ENCODE peak calls at places on chromosomes 7 and 10, in ten cellular contexts. J, D, V, A, Y, N, G, Q, M and X are unnamed samples.

GRCh38 chr7:140033036-140033435 is 29.7 kb downstream of the PARP12 start:
- DNase-seq in M (no peak), J (no peak), Q (no peak), D (no peak), V (no peak), G (peak; percentile 71), N (no peak), Y (no peak), A (no peak), X (no peak)

GRCh38 chr7:139523199-139523941 is at the start of gene CLEC2L:
- DNase-seq in N (no peak), A (no peak), M (no peak), D (no peak), V (no peak), Q (no peak), Y (no peak), J (no peak), G (no peak), X (no peak)

GRCh38 chr7:154879629-154880028 is 123.3 kb downstream of the PAXIP1 start:
- DNase-seq in M (no peak), A (no peak), Y (peak; percentile 56), Q (no peak), N (no peak), D (peak; percentile 17), G (no peak), V (no peak), J (no peak), X (no peak)

GRCh38 chr10:24814568-24815313 is 91.1 kb upstream of the ARHGAP21 start:
- DNase-seq in A (no peak), J (no peak), M (no peak), Y (no peak), D (no peak), N (no peak), Q (no peak), V (no peak), G (peak; percentile 88), X (no peak)

GRCh38 chr10:63780075-63780474 is 258.9 kb downstream of the REEP3 start:
- DNase-seq in Y (no peak), N (no peak), A (no peak), J (no peak), D (no peak), Q (no peak), V (no peak), G (no peak), M (no peak), X (no peak)

GRCh38 chr10:80611481-80611880 is 73.8 kb downstream of the SH2D4B start:
- DNase-seq in V (no peak), Q (no peak), J (no peak), D (no peak), G (no peak), Y (no peak), M (no peak), N (no peak), A (no peak), X (no peak)

GRCh38 chr10:107163086-107163880 is 1.2 kb downstream of the SORCS1 start:
- DNase-seq in V (no peak), M (peak; percentile 24), Y (no peak), N (no peak), A (no peak), G (no peak), D (no peak), J (peak; percentile 6), Q (no peak), X (no peak)

GRCh38 chr10:30963994-30964930 is 67.4 kb downstream of the ZNF438 start:
- DNase-seq in A (no peak), M (no peak), G (no peak), V (no peak), D (no peak), Q (no peak), N (no peak), J (no peak), Y (no peak), X (no peak)

GRCh38 chr10:75246506-75246905 is 10.7 kb upstream of the COMTD1 start:
- DNase-seq in G (no peak), Q (no peak), M (no peak), J (no peak), Y (no peak), N (no peak), D (no peak), A (no peak), V (no peak), X (no peak)

GRCh38 chr10:75250934-75251333 is 15.2 kb upstream of the COMTD1 start:
- DNase-seq in M (no peak), A (no peak), Y (no peak), D (peak; percentile 29), V (no peak), G (peak; percentile 100), J (no peak), Q (no peak), N (no peak), X (no peak)

GRCh38 chr10:75245354-75246001 is 9.7 kb upstream of the COMTD1 start:
- DNase-seq in D (peak; percentile 83), N (no peak), M (no peak), G (peak; percentile 64), V (no peak), A (no peak), J (no peak), Q (no peak), Y (no peak), X (peak; percentile 67)

GRCh38 chr10:75244487-75245353 is 9.0 kb upstream of the COMTD1 start:
- DNase-seq in G (peak; percentile 61), A (no peak), Y (no peak), N (no peak), M (no peak), Q (no peak), D (no peak), J (no peak), V (no peak), X (peak; percentile 60)

DNA sequence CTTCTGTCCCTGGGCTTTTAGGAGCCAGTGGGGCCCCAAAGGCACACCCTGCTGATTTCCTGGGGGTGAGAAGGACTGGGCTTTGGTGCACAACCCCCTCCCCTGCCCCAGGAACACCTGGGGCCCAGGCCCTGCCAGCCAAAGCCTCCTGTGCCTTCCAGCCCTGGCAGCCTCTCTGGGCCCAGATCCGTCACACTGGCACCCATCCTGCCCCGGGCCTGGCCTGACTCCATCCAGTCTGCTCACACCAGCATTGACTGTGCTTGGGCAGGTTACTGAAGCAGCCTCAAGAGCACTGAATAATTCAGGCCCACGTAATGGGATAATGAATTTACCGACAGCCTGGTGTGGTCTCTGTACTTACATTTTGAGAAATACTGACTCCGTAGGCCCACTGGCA is 12.0 kb upstream of the COMTD1 start:
- DNase-seq in G (no peak), A (no peak), J (no peak), D (no peak), V (no peak), Y (peak; percentile 64), Q (no peak), N (no peak), M (no peak), X (no peak)
- H3K27ac ChIP-seq in G (no peak overlapping the region), A (no peak overlapping the region), J (no peak overlapping the region), D (no peak overlapping the region), V (no peak overlapping the region), Y (no peak overlapping the region), Q (no peak overlapping the region), N (no peak overlapping the region), M (no peak overlapping the region), X (no peak overlapping the region)

GRCh38 chr7:50369408-50370026 is 65.0 kb downstream of the IKZF1 start:
- DNase-seq in N (no peak), M (peak; percentile 57), V (no peak), Y (no peak), G (peak; percentile 50), D (no peak), A (no peak), Q (no peak), J (no peak), X (no peak)

GRCh38 chr7:50367570-50367969 is 63.1 kb downstream of the IKZF1 start:
- DNase-seq in G (no peak), N (no peak), J (no peak), M (no peak), V (no peak), D (no peak), Y (no peak), Q (no peak), A (no peak), X (no peak)

GRCh38 chr7:50368366-50368765 is 63.9 kb downstream of the IKZF1 start:
- DNase-seq in G (no peak), J (no peak), M (no peak), N (no peak), V (no peak), D (no peak), Y (no peak), A (no peak), Q (no peak), X (no peak)

GRCh38 chr7:50366311-50366710 is 61.8 kb downstream of the IKZF1 start:
- DNase-seq in Q (no peak), M (no peak), D (no peak), A (no peak), N (no peak), Y (no peak), J (no peak), G (no peak), V (no peak), X (no peak)

DNA sequence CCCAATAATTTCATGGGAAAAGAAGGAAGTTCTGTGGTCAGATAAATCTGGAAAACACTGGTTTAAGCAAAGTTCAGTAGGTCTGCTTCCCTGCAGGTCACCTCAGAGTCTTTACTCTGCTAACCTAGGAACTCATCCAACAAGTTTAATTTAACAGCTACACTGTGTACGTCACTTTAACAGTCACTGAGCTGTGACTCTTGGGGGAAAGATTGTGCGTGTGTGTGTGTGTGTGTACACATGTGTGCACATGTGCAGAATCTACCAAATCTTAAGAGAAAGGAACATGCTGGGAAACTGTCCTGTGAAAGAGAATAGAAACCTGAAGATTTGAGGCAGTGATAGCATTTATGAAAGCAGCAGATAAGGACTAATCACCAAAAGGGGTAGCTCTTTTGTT is 62.6 kb downstream of the IKZF1 start:
- DNase-seq in V (no peak), M (no peak), A (no peak), D (no peak), Y (no peak), G (no peak), N (no peak), J (no peak), Q (no peak), X (no peak)
- H3K4me1 ChIP-seq in V (no peaks in the 10 kb centered on the region), M (peaks cover 2% of the 10 kb centered on the region), A (no peaks in the 10 kb centered on the region), D (no peaks in the 10 kb centered on the region), Y (no peaks in the 10 kb centered on the region), G (no peaks in the 10 kb centered on the region), N (no peaks in the 10 kb centered on the region), J (no peaks in the 10 kb centered on the region), Q (no peaks in the 10 kb centered on the region), X (no peaks in the 10 kb centered on the region)

GRCh38 chr10:109933984-109934565 is 10.8 kb upstream of the XPNPEP1 start:
- DNase-seq in M (no peak), N (no peak), Y (no peak), V (no peak), J (no peak), A (no peak), G (no peak), Q (no peak), D (no peak), X (no peak)
- H3K27ac ChIP-seq in M (peak overlapping the region; percentile 81), N (peak overlapping the region; percentile 57), Y (no peak overlapping the region), V (no peak overlapping the region), J (no peak overlapping the region), A (peak overlapping the region; percentile 66), G (no peak overlapping the region), Q (no peak overlapping the region), D (no peak overlapping the region), X (no peak overlapping the region)

GRCh38 chr7:47375590-47375989 is 206.3 kb downstream of the TNS3 start:
- DNase-seq in Q (no peak), A (no peak), M (no peak), J (no peak), V (no peak), N (no peak), Y (no peak), G (no peak), D (no peak), X (no peak)

GRCh38 chr7:47375121-47375551 is 206.8 kb downstream of the TNS3 start:
- DNase-seq in J (no peak), Q (no peak), A (no peak), M (no peak), G (no peak), D (peak; percentile 2), N (no peak), Y (peak; percentile 1), V (no peak), X (no peak)

GRCh38 chr7:47378728-47379395 is 203.0 kb downstream of the TNS3 start:
- DNase-seq in A (no peak), Y (no peak), D (peak; percentile 8), J (no peak), V (no peak), N (no peak), M (no peak), G (no peak), Q (no peak), X (no peak)

GRCh38 chr7:47377741-47378140 is 204.2 kb downstream of the TNS3 start:
- DNase-seq in Q (no peak), J (no peak), M (no peak), D (peak; percentile 6), Y (no peak), N (no peak), A (no peak), V (no peak), G (peak; percentile 39), X (no peak)

GRCh38 chr7:47376991-47377590 is 204.8 kb downstream of the TNS3 start:
- DNase-seq in N (no peak), V (no peak), D (peak; percentile 37), M (no peak), A (no peak), Y (peak; percentile 23), G (no peak), J (no peak), Q (no peak), X (no peak)
- H3K4me1 ChIP-seq in N (peaks cover 39% of the 10 kb centered on the region), V (no peaks in the 10 kb centered on the region), D (peaks cover 27% of the 10 kb centered on the region), M (peaks cover 40% of the 10 kb centered on the region), A (peaks cover 79% of the 10 kb centered on the region), Y (peaks cover 77% of the 10 kb centered on the region), G (peaks cover 47% of the 10 kb centered on the region), J (peaks cover 57% of the 10 kb centered on the region), Q (peaks cover 14% of the 10 kb centered on the region), X (no peaks in the 10 kb centered on the region)